ENCODE peak calls at places on chromosome 13, in five cellular contexts. T is lower lobe of right lung, K is body of pancreas, G is upper lobe of right lung, Z is GM12878. Y is an unnamed sample.
A peak's percentile ranks its signal among the peaks of the same experiment; 100 is the strongest.

GRCh38 chr13:49540552-49540951 is 44.8 kb downstream of the PHF11 start:
- DNase-seq in K (no peak), T (no peak), G (no peak), Z (peak; percentile 23), Y (no peak)

GRCh38 chr13:103188688-103189326 is 122.6 kb upstream of the SLC10A2 start:
- DNase-seq in G (no peak), K (no peak), T (no peak), Z (no peak), Y (no peak)

GRCh38 chr13:32125746-32126145 is 94.2 kb downstream of the FRY start:
- DNase-seq in G (no peak), Z (no peak), T (no peak), K (no peak), Y (no peak)

GRCh38 chr13:20128459-20128927 is 32.4 kb downstream of the GJA3 start:
- DNase-seq in T (no peak), G (peak; percentile 76), K (peak; percentile 60), Z (no peak), Y (no peak)

GRCh38 chr13:106446011-106446410 is 89.5 kb downstream of the EFNB2 start:
- DNase-seq in K (no peak), G (no peak), Z (no peak), T (no peak), Y (no peak)

GRCh38 chr13:71327266-71327665 is 539.7 kb downstream of the DACH1 start:
- DNase-seq in G (no peak), K (no peak), Z (no peak), T (no peak), Y (no peak)

GRCh38 chr13:106602178-106602577 is 34.2 kb upstream of the ARGLU1 start:
- DNase-seq in T (peak; percentile 56), Z (no peak), K (peak; percentile 42), G (no peak), Y (peak; percentile 39)

GRCh38 chr13:32472194-32472621 is 44.3 kb upstream of the N4BP2L1 start:
- DNase-seq in T (no peak), K (no peak), Z (peak; percentile 56), G (no peak), Y (no peak)

GRCh38 chr13:43414111-43414510 is 372.7 kb downstream of the ENOX1 start:
- DNase-seq in G (no peak), K (no peak), T (no peak), Z (no peak), Y (no peak)

GRCh38 chr13:68369739-68370138 is 1139.6 kb upstream of the PCDH9 start:
- DNase-seq in G (no peak), T (no peak), K (no peak), Z (no peak), Y (no peak)

GRCh38 chr13:24181991-24182702 is 21.6 kb downstream of the SPATA13 start:
- DNase-seq in Z (no peak), T (no peak), K (no peak), G (no peak), Y (no peak)

GRCh38 chr13:65499251-65499650 is 1730.9 kb downstream of the PCDH9 start:
- DNase-seq in T (no peak), K (no peak), Z (no peak), G (no peak), Y (no peak)

GRCh38 chr13:46615888-46616531 is 63.0 kb downstream of the LRCH1 start:
- DNase-seq in K (no peak), T (no peak), G (no peak), Z (no peak), Y (no peak)

GRCh38 chr13:79423801-79424642 is 18.0 kb upstream of the RBM26 start:
- DNase-seq in Z (no peak), K (peak; percentile 14), G (no peak), T (no peak), Y (no peak)

GRCh38 chr13:72565893-72566292 is 161.5 kb downstream of the MZT1 start:
- DNase-seq in T (no peak), Z (no peak), G (no peak), K (no peak), Y (no peak)

GRCh38 chr13:63481334-63481733 is 2065.7 kb upstream of the PCDH20 start:
- DNase-seq in K (no peak), G (no peak), T (no peak), Z (no peak), Y (peak; percentile 26)

GRCh38 chr13:105474983-105475382 is 1060.5 kb downstream of the EFNB2 start:
- DNase-seq in T (no peak), G (no peak), K (no peak), Z (no peak), Y (no peak)

GRCh38 chr13:45481688-45482087 is 16.9 kb downstream of the COG3 start:
- DNase-seq in T (no peak), K (no peak), G (no peak), Z (no peak), Y (no peak)

GRCh38 chr13:111912991-111913781 is 153.8 kb upstream of the SOX1 start:
- DNase-seq in G (peak; percentile 51), K (no peak), Z (no peak), T (no peak), Y (no peak)

GRCh38 chr13:30830638-30830965 is 75.5 kb upstream of the MEDAG start:
- DNase-seq in Z (no peak), K (no peak), T (no peak), G (no peak), Y (no peak)

GRCh38 chr13:48184260-48184659 is 48.7 kb upstream of the ITM2B start:
- DNase-seq in K (no peak), T (no peak), Z (no peak), G (no peak), Y (no peak)

GRCh38 chr13:96898855-96899254 is 95.4 kb downstream of the OXGR1 start:
- DNase-seq in Z (no peak), G (no peak), K (no peak), T (no peak), Y (no peak)

GRCh38 chr13:44267966-44268365 is 105.7 kb upstream of the SERP2 start:
- DNase-seq in K (no peak), T (no peak), Z (no peak), G (no peak), Y (no peak)

GRCh38 chr13:89925107-89925506 is 1422.4 kb upstream of the MIR17HG start:
- DNase-seq in Z (no peak), T (no peak), G (no peak), K (no peak), Y (no peak)

GRCh38 chr13:54433511-54434206 is 1405.0 kb downstream of the OLFM4 start:
- DNase-seq in G (no peak), T (no peak), Z (no peak), K (peak; percentile 79), Y (peak; percentile 4)

GRCh38 chr13:21837841-21838551 is 167.1 kb downstream of the FGF9 start:
- DNase-seq in G (no peak), T (no peak), K (no peak), Z (no peak), Y (no peak)

DNA sequence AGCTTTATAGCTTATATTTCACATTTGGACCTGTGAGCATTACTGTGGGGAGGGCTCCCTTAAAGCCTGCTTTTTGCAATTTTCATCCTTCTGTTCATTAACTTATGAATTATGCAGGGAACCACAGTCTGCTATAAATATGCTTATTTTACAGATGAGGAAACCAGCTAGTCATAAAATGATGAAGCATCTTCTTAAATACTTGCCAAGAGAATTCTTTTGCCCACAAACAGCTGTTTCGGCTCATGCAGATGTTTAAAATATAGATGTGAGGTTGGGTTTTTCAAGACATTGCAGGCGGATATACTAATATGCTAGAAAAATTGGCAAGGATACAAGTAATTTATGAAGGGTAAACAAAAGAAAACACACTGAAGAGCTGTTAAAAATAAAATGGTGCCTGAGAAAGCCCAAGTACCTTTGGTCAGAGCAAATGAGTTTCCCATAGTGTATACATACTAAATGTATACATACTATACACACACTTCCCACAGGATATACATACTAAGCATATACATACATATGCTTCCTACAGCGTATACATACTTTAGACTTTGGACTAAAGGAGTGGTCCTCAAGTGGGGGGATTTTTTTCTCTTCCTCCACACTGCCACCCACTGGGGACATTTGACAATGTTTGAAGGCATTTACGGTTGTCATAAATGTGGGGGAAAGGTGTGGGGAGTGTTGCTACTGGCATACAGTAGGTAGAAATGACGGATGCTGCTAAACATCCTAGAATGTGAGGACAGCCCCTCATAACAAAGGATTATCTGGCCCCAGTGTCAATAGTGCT is 164.9 kb upstream of the CSNK1A1L start:
- DNase-seq in T (no peak), Z (no peak), K (no peak), G (no peak), Y (no peak)
- TF ChIP-seq CTCF in T (no peak), Z (no peak), K (no peak), G (no peak), Y (no peak)

GRCh38 chr13:41599619-41600018 is 142.3 kb downstream of the RGCC start:
- DNase-seq in K (no peak), Z (no peak), G (no peak), T (no peak), Y (no peak)

GRCh38 chr13:41590643-41591042 is 133.3 kb downstream of the RGCC start:
- DNase-seq in K (no peak), T (no peak), G (no peak), Z (no peak), Y (no peak)

GRCh38 chr13:41595298-41595697 is 137.9 kb downstream of the RGCC start:
- DNase-seq in Z (no peak), K (no peak), G (no peak), T (no peak), Y (no peak)

GRCh38 chr13:41597348-41598041 is 140.1 kb downstream of the RGCC start:
- DNase-seq in T (no peak), G (no peak), K (no peak), Z (no peak), Y (no peak)

DNA sequence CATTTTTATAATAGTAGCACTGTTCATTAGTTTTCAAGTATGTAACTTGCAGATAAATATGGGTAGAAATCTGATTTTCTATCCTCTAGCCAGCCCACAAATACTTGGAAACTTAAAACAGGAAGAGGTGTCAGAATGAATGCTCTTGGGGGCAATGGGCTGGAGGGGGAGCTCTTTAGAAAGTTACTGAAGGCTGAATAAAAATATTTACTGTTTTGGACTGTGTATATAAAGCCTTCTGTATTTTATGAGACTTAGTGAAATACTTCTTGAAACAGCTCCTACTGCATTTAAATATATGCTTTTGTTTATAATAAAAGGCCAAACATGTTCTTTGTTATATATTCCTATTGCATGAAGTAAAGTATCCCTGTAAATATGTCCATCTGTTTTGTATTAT is 138.8 kb downstream of the RGCC start:
- DNase-seq in Z (no peak), K (no peak), G (no peak), T (no peak), Y (no peak)
- H3K4me3 ChIP-seq in Z (no peak overlapping the region), K (no peak overlapping the region), G (no peak overlapping the region), T (no peak overlapping the region), Y (no peak overlapping the region)

DNA sequence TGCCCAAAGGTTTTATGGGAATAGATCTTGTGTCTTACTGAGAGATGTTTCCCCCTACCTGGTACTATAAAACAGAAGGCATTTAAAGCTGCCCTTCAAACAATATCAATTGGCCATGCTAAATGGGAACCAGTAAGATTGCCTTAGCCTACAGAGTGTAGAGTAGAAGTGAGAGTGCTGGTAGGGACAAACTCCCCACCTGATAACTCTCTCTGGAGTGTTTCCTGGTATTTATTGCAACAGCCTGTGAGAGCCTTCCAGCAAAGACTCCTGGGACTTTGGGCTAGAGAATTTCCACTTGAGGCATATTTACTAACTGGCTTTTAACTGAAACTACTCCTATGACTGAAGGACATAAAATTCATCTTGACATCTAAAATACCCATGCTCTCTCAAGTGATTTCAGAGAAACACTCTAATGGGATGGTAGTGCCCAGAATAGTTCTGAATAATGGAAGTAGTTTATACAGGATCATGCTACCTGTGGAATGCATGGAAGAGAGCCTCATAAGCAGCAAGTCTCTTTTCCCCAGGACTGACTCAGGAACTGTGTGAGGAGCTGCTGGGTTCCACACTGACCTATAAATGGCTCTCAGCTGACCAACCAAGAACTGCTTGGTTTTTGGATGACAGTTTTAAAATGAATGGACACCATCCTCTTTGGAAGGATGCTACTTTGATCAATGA is 132.7 kb upstream of the SLITRK5 start:
- DNase-seq in K (no peak), Z (no peak), G (no peak), T (no peak), Y (no peak)
- TF ChIP-seq CTCF in K (no peak), Z (no peak), G (no peak), T (no peak), Y (no peak)

GRCh38 chr13:73622375-73622774 is 511.8 kb downstream of the KLF12 start:
- DNase-seq in K (no peak), G (no peak), Z (no peak), T (no peak), Y (no peak)
- H3K4me3 ChIP-seq in K (no peak overlapping the region), G (no peak overlapping the region), Z (no peak overlapping the region), T (no peak overlapping the region), Y (no peak overlapping the region)

Y was measured in LNCaP clone FGC.